ENCODE peak calls at places on chromosomes 7 and 10, in nine cellular contexts. P is activated naive CD4-positive, alpha-beta T cell; C is activated CD4-positive, alpha-beta T cell treated with anti-CD3 and anti-CD28 coated beads for 24 hours; F is ACHN; L is NCI-H1092; D is GM12892; K is aorta; N is amniotic epithelial cell; T is effector memory CD8-positive, alpha-beta T cell. H is an unnamed sample.

GRCh38 chr10:5896765-5897340 is 6.8 kb downstream of the FBH1 start:
- DNase-seq in F (no peak), L (no peak), T (no peak), K (no peak), D (no peak), P (no peak), C (no peak), N (peak), H (no peak)

GRCh38 chr7:139526578-139527544 is 3.4 kb downstream of the CLEC2L start:
- DNase-seq in C (no peak), D (no peak), P (no peak), K (no peak), T (no peak), L (no peak), N (peak), F (peak), H (no peak)

GRCh38 chr7:45888185-45888992 is at the start of gene IGFBP1:
- DNase-seq in K (no peak), P (no peak), D (no peak), C (no peak), T (no peak), F (peak), N (peak), L (no peak), H (no peak)

GRCh38 chr10:62587011-62587410 is 212.8 kb downstream of the ZNF365 start:
- DNase-seq in K (no peak), C (no peak), N (peak), F (no peak), P (no peak), T (no peak), L (no peak), D (no peak), H (no peak)

GRCh38 chr7:110157631-110158362 is 933.1 kb upstream of the LRRN3 start:
- DNase-seq in C (no peak), F (peak), P (no peak), L (no peak), N (peak), D (no peak), T (no peak), K (no peak), H (no peak)

GRCh38 chr10:53006663-53007610 is 234.4 kb upstream of the MBL2 start:
- DNase-seq in L (no peak), K (no peak), F (no peak), D (no peak), P (no peak), N (no peak), C (no peak), T (no peak), H (no peak)

GRCh38 chr10:34252111-34252510 is 563.0 kb downstream of the PARD3 start:
- DNase-seq in P (no peak), F (no peak), L (no peak), D (no peak), C (no peak), T (no peak), K (no peak), N (no peak), H (no peak)

GRCh38 chr10:30827531-30828120 is 198.1 kb upstream of the LYZL2 start:
- DNase-seq in K (no peak), L (peak), D (no peak), P (no peak), N (peak), T (no peak), F (no peak), C (no peak), H (no peak)

GRCh38 chr7:100367251-100367620 is 6.1 kb upstream of the PILRA start:
- DNase-seq in D (no peak), T (no peak), K (peak), N (no peak), C (no peak), P (no peak), F (no peak), L (no peak), H (no peak)

GRCh38 chr10:117137911-117138642 is at the start of gene VAX1:
- DNase-seq in K (no peak), T (no peak), D (no peak), N (no peak), L (no peak), F (peak), P (no peak), C (no peak), H (no peak)

GRCh38 chr10:20877986-20878979 is 18.8 kb downstream of the NEBL start:
- DNase-seq in K (no peak), F (peak), N (peak), P (no peak), T (no peak), C (no peak), D (no peak), L (no peak), H (no peak)

GRCh38 chr7:121504478-121504877 is 108.4 kb upstream of the FAM3C start:
- DNase-seq in K (no peak), D (no peak), T (no peak), L (no peak), F (peak), C (no peak), N (peak), P (no peak), H (no peak)

GRCh38 chr10:12299222-12299973 is 49.9 kb upstream of the CAMK1D start:
- DNase-seq in D (no peak), P (no peak), L (peak), T (no peak), C (no peak), K (peak), F (no peak), N (no peak), H (no peak)

GRCh38 chr7:46928719-46929118 is 653.2 kb downstream of the TNS3 start:
- DNase-seq in C (no peak), P (no peak), K (no peak), F (no peak), L (no peak), D (no peak), T (no peak), N (no peak), H (no peak)

GRCh38 chr10:110834622-110835219 is 37.0 kb upstream of the PDCD4 start:
- DNase-seq in F (no peak), L (no peak), D (no peak), P (no peak), K (no peak), N (peak), T (no peak), C (no peak), H (no peak)

GRCh38 chr7:95066736-95067530 is 159.5 kb downstream of the PPP1R9A start:
- DNase-seq in F (peak), P (no peak), C (no peak), D (no peak), K (no peak), T (no peak), L (no peak), N (peak), H (no peak)

GRCh38 chr10:77162697-77163096 is 474.9 kb downstream of the KCNMA1 start:
- DNase-seq in L (no peak), D (no peak), K (no peak), F (no peak), C (no peak), P (no peak), N (peak), T (no peak), H (no peak)

GRCh38 chr7:80923211-80923612 is 4.4 kb upstream of the SEMA3C start:
- DNase-seq in T (no peak), F (no peak), K (no peak), N (no peak), L (peak), P (no peak), D (no peak), C (no peak), H (no peak)

GRCh38 chr7:24718977-24719491 is 38.2 kb downstream of the GSDME start:
- DNase-seq in C (no peak), F (no peak), P (no peak), T (no peak), L (no peak), K (no peak), D (no peak), N (no peak), H (no peak)

GRCh38 chr10:129774736-129775401 is 189.2 kb downstream of the EBF3 start:
- DNase-seq in P (no peak), N (no peak), C (no peak), L (no peak), F (no peak), D (no peak), T (no peak), K (peak), H (no peak)

GRCh38 chr10:117964528-117964927 is 82.2 kb downstream of the RAB11FIP2 start:
- DNase-seq in D (no peak), N (no peak), C (no peak), T (no peak), P (no peak), K (no peak), L (no peak), F (no peak), H (no peak)

GRCh38 chr7:128679920-128680319 is 7.8 kb downstream of the GARIN1A start:
- DNase-seq in L (no peak), P (no peak), F (no peak), T (no peak), C (no peak), N (no peak), K (no peak), D (no peak), H (no peak)

GRCh38 chr10:75233444-75234016 is 2.2 kb downstream of the COMTD1 start:
- DNase-seq in P (no peak), D (no peak), C (no peak), N (no peak), T (no peak), K (no peak), L (no peak), F (no peak), H (no peak)

GRCh38 chr10:111598433-111599059 is 521.7 kb downstream of the ADRA2A start:
- DNase-seq in C (peak), L (no peak), N (peak), T (peak), D (peak), F (peak), P (no peak), K (no peak), H (no peak)

GRCh38 chr7:2452074-2452507 is 24.1 kb downstream of the GRIFIN start:
- DNase-seq in P (no peak), N (no peak), K (no peak), C (no peak), T (no peak), D (peak), L (no peak), F (no peak), H (no peak)

GRCh38 chr10:129369566-129369965 is 97.5 kb upstream of the MGMT start:
- DNase-seq in N (no peak), K (no peak), P (no peak), C (no peak), L (no peak), D (no peak), T (no peak), F (no peak), H (no peak)

GRCh38 chr7:8063706-8064297 is 95.2 kb downstream of the GLCCI1 start:
- DNase-seq in N (peak), C (no peak), L (no peak), D (no peak), T (no peak), F (no peak), K (no peak), P (no peak), H (no peak)

GRCh38 chr7:141073641-141074161 is at the start of gene TMEM178B:
- DNase-seq in L (no peak), N (no peak), F (peak), K (no peak), C (no peak), T (no peak), D (no peak), P (no peak), H (no peak)

GRCh38 chr10:128265596-128265995 is 139.4 kb upstream of the MKI67 start:
- DNase-seq in P (no peak), D (no peak), K (no peak), F (no peak), L (no peak), T (no peak), N (no peak), C (no peak), H (no peak)

GRCh38 chr10:77974396-77975074 is 48.0 kb upstream of the DLG5 start:
- DNase-seq in F (peak), L (no peak), T (no peak), P (no peak), D (no peak), N (peak), K (no peak), C (no peak), H (no peak)

GRCh38 chr10:69146756-69147155 is 22.8 kb downstream of the VPS26A start:
- DNase-seq in T (no peak), F (no peak), D (no peak), K (no peak), P (no peak), L (no peak), N (no peak), C (no peak), H (no peak)

GRCh38 chr10:67603086-67603485 is 92.9 kb downstream of the CTNNA3 start:
- DNase-seq in K (no peak), P (no peak), L (no peak), D (no peak), C (no peak), F (no peak), N (no peak), T (no peak), H (no peak)

GRCh38 chr10:31847518-31847917 is 81.1 kb downstream of the ARHGAP12 start:
- DNase-seq in F (no peak), N (no peak), K (no peak), T (no peak), C (no peak), P (no peak), L (no peak), D (no peak), H (no peak)